ENCODE peak calls at places on chromosomes 13 and 19, in six cellular contexts. O is body of pancreas, C is heart right ventricle, Z is tibial nerve, V is SJCRH30, Q is neural progenitor cell. R is an unnamed sample.

GRCh38 chr13:71672527-71672926 is 194.5 kb downstream of the DACH1 start:
- DNase-seq in C (no peak), O (no peak), V (no peak), Z (no peak), Q (no peak), R (no peak)

GRCh38 chr13:73230714-73231113 is 171.9 kb downstream of the KLF5 start:
- DNase-seq in C (no peak), O (no peak), V (no peak), Q (no peak), Z (no peak), R (no peak)

GRCh38 chr13:87777395-87777794 is 106.2 kb downstream of the SLITRK5 start:
- DNase-seq in O (no peak), C (no peak), Q (peak; percentile 25), Z (no peak), V (no peak), R (no peak)

GRCh38 chr13:103539265-103539664 is 473.0 kb upstream of the SLC10A2 start:
- DNase-seq in Q (peak; percentile 78), C (no peak), Z (no peak), O (no peak), V (peak; percentile 7), R (no peak)

GRCh38 chr13:79194727-79195126 is 211.3 kb downstream of the RBM26 start:
- DNase-seq in C (no peak), O (no peak), Z (no peak), V (no peak), Q (no peak), R (no peak)

GRCh38 chr13:29923554-29924481 is 73.4 kb upstream of the UBL3 start:
- DNase-seq in V (peak; percentile 68), Z (peak; percentile 36), Q (peak; percentile 58), C (peak; percentile 42), O (peak; percentile 96), R (peak; percentile 97)

GRCh38 chr13:26007774-26008173 is 44.0 kb downstream of the SHISA2 start:
- DNase-seq in C (no peak), V (no peak), Z (no peak), O (no peak), Q (no peak), R (no peak)

GRCh38 chr19:29683009-29683408 is 17.7 kb downstream of the PLEKHF1 start:
- DNase-seq in Z (no peak), V (no peak), O (no peak), C (no peak), Q (peak; percentile 81), R (no peak)

GRCh38 chr13:39263033-39263432 is 224.8 kb downstream of the NHLRC3 start:
- DNase-seq in Q (peak; percentile 49), O (peak; percentile 32), Z (peak; percentile 43), V (peak; percentile 63), C (peak; percentile 69), R (peak; percentile 11)

GRCh38 chr19:33395561-33396550 is 22.3 kb downstream of the CEBPG start:
- DNase-seq in Z (peak; percentile 59), Q (no peak), O (peak; percentile 45), C (no peak), V (no peak), R (peak; percentile 66)

GRCh38 chr13:98802999-98803666 is 50.7 kb upstream of the SLC15A1 start:
- DNase-seq in Q (no peak), O (no peak), V (no peak), Z (no peak), C (no peak), R (no peak)

GRCh38 chr13:106036870-106037269 is 498.6 kb downstream of the EFNB2 start:
- DNase-seq in Z (no peak), O (no peak), V (peak; percentile 12), Q (peak; percentile 36), C (no peak), R (no peak)

GRCh38 chr19:52961981-52962380 is 700 bp downstream of the ZNF816 start:
- DNase-seq in Q (peak; percentile 12), C (no peak), O (no peak), V (no peak), Z (no peak), R (no peak)

GRCh38 chr19:52962394-52963228 is at the start of gene ZNF816:
- DNase-seq in V (peak; percentile 97), Q (peak; percentile 99), Z (peak; percentile 98), C (peak; percentile 97), O (peak; percentile 98), R (peak; percentile 93)

GRCh38 chr19:52967772-52968171 is 5.1 kb upstream of the ZNF816 start:
- DNase-seq in V (no peak), Z (no peak), O (no peak), Q (no peak), C (no peak), R (no peak)

GRCh38 chr19:52959613-52960295 is 2.9 kb downstream of the ZNF816 start:
- DNase-seq in Q (no peak), C (no peak), Z (no peak), V (no peak), O (no peak), R (no peak)

DNA sequence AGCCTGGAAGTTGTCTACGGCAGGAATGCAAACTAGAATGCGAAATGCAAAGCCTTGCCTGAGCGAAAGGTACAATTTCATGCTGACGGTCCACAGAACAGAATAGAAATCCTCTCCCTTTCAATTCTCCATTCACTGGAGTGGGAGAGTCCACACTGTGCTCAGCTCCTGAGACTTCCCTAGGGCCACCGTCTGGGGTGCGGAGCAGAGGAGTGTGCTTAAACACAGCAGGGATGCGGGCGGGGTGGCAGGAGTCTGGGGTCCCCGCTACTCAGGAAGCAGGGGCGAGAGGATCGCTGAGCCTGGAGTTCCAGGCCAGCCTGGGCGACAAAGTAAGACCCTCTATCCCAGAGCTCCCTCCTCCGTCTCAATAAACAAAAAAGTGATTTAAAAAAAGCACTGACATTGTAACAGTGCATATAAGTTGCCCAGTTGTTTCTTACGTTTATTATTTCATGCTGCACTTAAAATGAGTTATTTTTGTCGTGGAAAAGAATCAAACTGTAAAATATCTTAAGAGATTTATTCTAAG is 614 bp upstream of the ZNF816 start:
- DNase-seq in Z (no peak), C (no peak), Q (peak; percentile 61), V (peak; percentile 26), O (peak; percentile 18), R (no peak)
- H3K9me3 ChIP-seq in Z (peaks cover 3% of the 10 kb centered on the region), C (peaks cover 21% of the 10 kb centered on the region), Q (no peaks in the 10 kb centered on the region), V (peaks cover 2% of the 10 kb centered on the region), O (peaks cover 19% of the 10 kb centered on the region), R (peaks cover 4% of the 10 kb centered on the region)

GRCh38 chr19:40802300-40803169 is 3.5 kb downstream of the EGLN2 start:
- DNase-seq in V (no peak), Z (peak; percentile 58), C (peak; percentile 84), O (peak; percentile 52), Q (no peak), R (no peak)
- H3K4me3 ChIP-seq in V (no peak overlapping the region), Z (peak overlapping the region; percentile 8), C (peak overlapping the region; percentile 96), O (no peak overlapping the region), Q (no peak overlapping the region), R (no peak overlapping the region)

GRCh38 chr13:27907139-27907787 is 12.5 kb upstream of the PDX1 start:
- DNase-seq in O (no peak), Z (no peak), Q (no peak), C (no peak), V (no peak), R (no peak)

GRCh38 chr13:27909378-27909777 is 10.4 kb upstream of the PDX1 start:
- DNase-seq in O (no peak), Q (no peak), V (no peak), Z (no peak), C (no peak), R (no peak)

GRCh38 chr13:27915301-27916207 is 4.2 kb upstream of the PDX1 start:
- DNase-seq in Q (no peak), O (no peak), Z (no peak), C (no peak), V (no peak), R (no peak)

GRCh38 chr13:27913116-27913515 is 6.7 kb upstream of the PDX1 start:
- DNase-seq in Q (no peak), Z (no peak), C (no peak), O (no peak), V (no peak), R (no peak)

DNA sequence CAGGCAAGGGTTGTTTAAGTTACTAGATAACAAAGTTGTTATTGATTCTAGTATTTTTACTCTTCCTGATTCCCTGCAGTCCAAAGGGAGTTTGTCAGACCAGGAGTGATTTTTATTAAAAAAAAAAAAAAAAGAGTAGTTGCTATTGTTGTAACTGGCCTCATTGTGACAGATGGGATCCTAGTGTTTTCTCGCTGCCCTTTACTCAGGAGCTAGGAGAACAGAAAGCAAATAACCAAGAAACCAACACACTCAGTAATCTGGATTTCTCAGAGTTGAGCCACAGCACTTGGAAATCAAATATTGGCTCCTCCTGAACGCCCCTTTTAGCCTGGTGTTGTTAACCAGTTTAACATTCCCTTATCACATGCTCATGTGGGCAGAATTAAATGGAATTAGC is 8.3 kb upstream of the PDX1 start:
- DNase-seq in V (no peak), O (no peak), Q (no peak), Z (no peak), C (no peak), R (no peak)
- H3K27me3 ChIP-seq in V (peaks cover 10% of the 10 kb centered on the region), O (no peaks in the 10 kb centered on the region), Q (peaks cover 100% of the 10 kb centered on the region), Z (no peaks in the 10 kb centered on the region), C (peaks cover 93% of the 10 kb centered on the region), R (peaks cover 13% of the 10 kb centered on the region)

DNA sequence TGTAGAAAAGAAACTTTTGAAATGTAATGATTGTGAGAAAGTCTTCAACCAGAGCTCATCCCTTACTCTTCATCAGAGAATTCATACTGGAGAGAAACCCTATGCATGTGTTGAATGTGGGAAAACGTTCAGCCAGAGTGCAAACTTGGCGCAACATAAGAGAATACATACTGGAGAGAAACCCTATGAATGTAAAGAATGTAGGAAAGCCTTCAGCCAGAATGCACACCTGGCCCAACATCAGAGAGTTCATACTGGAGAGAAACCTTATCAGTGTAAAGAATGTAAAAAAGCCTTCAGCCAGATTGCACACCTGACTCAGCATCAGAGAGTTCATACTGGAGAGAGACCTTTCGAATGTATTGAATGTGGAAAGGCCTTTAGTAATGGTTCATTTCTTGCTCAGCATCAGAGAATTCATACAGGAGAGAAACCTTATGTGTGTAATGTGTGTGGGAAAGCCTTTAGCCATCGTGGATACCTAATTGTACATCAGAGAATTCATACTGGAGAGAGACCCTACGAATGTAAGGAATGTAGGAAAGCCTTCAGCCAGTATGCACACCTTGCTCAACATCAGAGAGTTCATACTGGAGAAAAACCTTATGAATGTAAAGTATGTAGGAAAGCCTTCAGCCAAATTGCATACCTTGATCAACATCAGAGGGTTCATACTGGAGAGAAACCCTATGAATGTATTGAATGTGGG is 19.3 kb downstream of the ZNF583 start:
- DNase-seq in O (no peak), V (no peak), Q (no peak), Z (no peak), C (no peak), R (no peak)
- H3K9me3 ChIP-seq in O (peaks cover 66% of the 10 kb centered on the region), V (peaks cover 53% of the 10 kb centered on the region), Q (peaks cover 96% of the 10 kb centered on the region), Z (peaks cover 100% of the 10 kb centered on the region), C (peaks cover 100% of the 10 kb centered on the region), R (peaks cover 68% of the 10 kb centered on the region)

GRCh38 chr13:45337803-45338202 is 3.2 kb downstream of the TPT1 start:
- DNase-seq in C (no peak), Q (no peak), Z (no peak), O (no peak), V (no peak), R (no peak)
- H3K4me3 ChIP-seq in C (peak overlapping the region; percentile 92), Q (no peak overlapping the region), Z (no peak overlapping the region), O (no peak overlapping the region), V (no peak overlapping the region), R (peak overlapping the region; percentile 2)

GRCh38 chr19:4284176-4284958 is 5.3 kb downstream of the SHD start:
- DNase-seq in Q (peak; percentile 87), Z (no peak), V (peak; percentile 63), C (no peak), O (no peak), R (peak; percentile 10)
- H3K27me3 ChIP-seq in Q (peaks cover 62% of the 10 kb centered on the region), Z (no peaks in the 10 kb centered on the region), V (no peaks in the 10 kb centered on the region), C (peaks cover 52% of the 10 kb centered on the region), O (no peaks in the 10 kb centered on the region), R (peaks cover 43% of the 10 kb centered on the region)

R was measured in MG63.